ENCODE peak calls at places on chromosome 10, in five cellular contexts. W is AG08396; N is stimulated activated CD8-positive, alpha-beta memory T cell treated with anti-CD3 and anti-CD28 coated beads, Interleukin-4, amount 100 ng/mL, for 1 hour; U is EL; T is GM23248. S is an unnamed sample.

GRCh38 chr10:15943461-15943860 is 83.2 kb upstream of the MINDY3 start:
- DNase-seq in W (no peak), N (no peak), U (no peak), T (no peak), S (no peak)

GRCh38 chr10:116766241-116767198 is 24.2 kb upstream of the HSPA12A start:
- DNase-seq in W (no peak), N (no peak), U (no peak), T (no peak), S (no peak)

GRCh38 chr10:31554556-31554955 is 235.5 kb downstream of the ZEB1 start:
- DNase-seq in W (peak), N (no peak), U (peak), T (peak), S (no peak)

GRCh38 chr10:96454184-96454583 is 59.5 kb downstream of the TLL2 start:
- DNase-seq in W (no peak), N (no peak), U (no peak), T (no peak), S (no peak)

GRCh38 chr10:61781969-61782403 is 119.3 kb downstream of the CABCOCO1 start:
- DNase-seq in W (no peak), N (no peak), U (no peak), T (peak), S (no peak)

GRCh38 chr10:101609481-101609880 is 21.4 kb downstream of the DPCD start:
- DNase-seq in W (no peak), N (no peak), U (peak), T (no peak), S (no peak)

GRCh38 chr10:34010891-34011290 is 676.4 kb upstream of the NRP1 start:
- DNase-seq in W (peak), N (no peak), U (peak), T (peak), S (no peak)

GRCh38 chr10:182441-183201 is 47.4 kb downstream of the ZMYND11 start:
- DNase-seq in W (no peak), N (no peak), U (peak), T (no peak), S (no peak)

GRCh38 chr10:53006663-53007610 is 234.4 kb upstream of the MBL2 start:
- DNase-seq in W (no peak), N (no peak), U (no peak), T (no peak), S (no peak)

GRCh38 chr10:61350794-61351193 is 102.4 kb downstream of the TMEM26 start:
- DNase-seq in W (no peak), N (no peak), U (no peak), T (no peak), S (no peak)

GRCh38 chr10:43265799-43266721 is 805 bp downstream of the RASGEF1A start:
- DNase-seq in W (peak), N (no peak), U (no peak), T (peak), S (no peak)

GRCh38 chr10:31926765-31927596 is 1.6 kb downstream of the ARHGAP12 start:
- DNase-seq in W (peak), N (no peak), U (peak), T (peak), S (no peak)

GRCh38 chr10:18829259-18829658 is 170.0 kb downstream of the ARL5B start:
- DNase-seq in W (no peak), N (no peak), U (no peak), T (no peak), S (no peak)

GRCh38 chr10:124106241-124106905 is 13.0 kb upstream of the CHST15 start:
- DNase-seq in W (peak), N (no peak), U (peak), T (peak), S (no peak)

GRCh38 chr10:22618081-22618785 is 96.1 kb downstream of the PIP4K2A start:
- DNase-seq in W (no peak), N (no peak), U (peak), T (peak), S (no peak)

GRCh38 chr10:5526691-5527331 is 2.0 kb downstream of the CALML3 start:
- DNase-seq in W (no peak), N (no peak), U (no peak), T (no peak), S (no peak)

GRCh38 chr10:87829986-87830732 is 12.1 kb upstream of the ATAD1 start:
- DNase-seq in W (no peak), N (no peak), U (no peak), T (peak), S (no peak)

GRCh38 chr10:132847856-132848255 is 61.9 kb upstream of the NKX6-2 start:
- DNase-seq in W (no peak), N (no peak), U (no peak), T (no peak), S (no peak)

S was measured in cortex of kidney.